ENCODE peak calls at places on chromosomes 1 and 21, in four cellular contexts. E, A, X and U are unnamed samples.

GRCh38 chr1:195195423-195196057 is 1412.7 kb downstream of the KCNT2 start:
- DNase-seq in E (peak), A (no peak), X (no peak), U (no peak)

GRCh38 chr1:62198781-62199125 is 4.1 kb downstream of the L1TD1 start:
- DNase-seq in E (peak), A (no peak), X (no peak), U (no peak)

GRCh38 chr21:46159841-46160562 is 4.6 kb upstream of the FTCD start:
- DNase-seq in E (no peak), A (no peak), X (no peak), U (no peak)

GRCh38 chr1:155186266-155186954 is 12.8 kb downstream of the TRIM46 start:
- DNase-seq in E (no peak), A (no peak), X (peak), U (no peak)

GRCh38 chr1:34549199-34549598 is 205.6 kb upstream of the GJB5 start:
- DNase-seq in E (peak), A (no peak), X (peak), U (no peak)

GRCh38 chr1:23951646-23952095 is 8.0 kb upstream of the PNRC2 start:
- DNase-seq in E (peak), A (no peak), X (peak), U (no peak)

GRCh38 chr1:61092643-61093042 is 10.3 kb downstream of the NFIA start:
- DNase-seq in E (no peak), A (no peak), X (no peak), U (no peak)

GRCh38 chr1:215631489-215631888 is 64.4 kb downstream of the KCTD3 start:
- DNase-seq in E (peak), A (no peak), X (peak), U (no peak)

GRCh38 chr1:19154876-19155275 is 55.2 kb downstream of the UBR4 start:
- DNase-seq in E (no peak), A (no peak), X (no peak), U (no peak)

GRCh38 chr1:60678802-60679201 is 403.6 kb upstream of the NFIA start:
- DNase-seq in E (no peak), A (no peak), X (no peak), U (no peak)

GRCh38 chr1:175118375-175118774 is 50.7 kb downstream of the TNN start:
- DNase-seq in E (no peak), A (no peak), X (no peak), U (no peak)

GRCh38 chr1:66623812-66624211 is 89.9 kb downstream of the SGIP1 start:
- DNase-seq in E (peak), A (no peak), X (peak), U (no peak)

GRCh38 chr1:226816585-226816984 is 53.8 kb upstream of the PSEN2 start:
- DNase-seq in E (peak), A (no peak), X (peak), U (no peak)

GRCh38 chr1:76939817-76940216 is 72.5 kb downstream of the ST6GALNAC5 start:
- DNase-seq in E (no peak), A (no peak), X (no peak), U (no peak)

GRCh38 chr1:174005032-174005431 is 17.1 kb downstream of the RC3H1 start:
- DNase-seq in E (peak), A (no peak), X (no peak), U (no peak)

GRCh38 chr1:156160744-156161181 is 7.4 kb downstream of the SEMA4A start:
- DNase-seq in E (peak), A (peak), X (no peak), U (peak)

GRCh38 chr1:42618866-42619265 is 39.4 kb upstream of the PPIH start:
- DNase-seq in E (peak), A (no peak), X (no peak), U (no peak)

GRCh38 chr1:160615660-160616059 is 31.2 kb downstream of the SLAMF1 start:
- DNase-seq in E (no peak), A (no peak), X (no peak), U (no peak)

GRCh38 chr1:196361112-196361714 is 247.0 kb downstream of the KCNT2 start:
- DNase-seq in E (peak), A (no peak), X (peak), U (no peak)

GRCh38 chr1:20380616-20381035 is 90.0 kb downstream of the VWA5B1 start:
- DNase-seq in E (peak), A (no peak), X (peak), U (no peak)